ENCODE peak calls at places on chromosomes 11 and 22, in six cellular contexts. S, F, H, D, Q and K are unnamed samples.
A peak's percentile ranks its signal among the peaks of the same experiment; 100 is the strongest.

GRCh38 chr11:9808943-9809342 is 145.1 kb downstream of the SWAP70 start:
- DNase-seq in S (no peak), F (peak; percentile 58), H (no peak), D (no peak), Q (no peak), K (no peak)

GRCh38 chr22:17890892-17891291 is 116.6 kb upstream of the BID start:
- DNase-seq in S (no peak), F (no peak), H (no peak), D (no peak), Q (no peak), K (no peak)

GRCh38 chr11:81644239-81644840 is 1089.3 kb downstream of the FAM181B start:
- DNase-seq in S (peak; percentile 15), F (peak; percentile 46), H (no peak), D (peak; percentile 28), Q (no peak), K (no peak)

GRCh38 chr11:10304495-10305261 is at the start of gene ADM:
- DNase-seq in S (peak; percentile 34), F (peak; percentile 96), H (no peak), D (peak; percentile 84), Q (no peak), K (peak; percentile 85)

GRCh38 chr11:14673824-14674432 is 30.3 kb downstream of the PDE3B start:
- DNase-seq in S (no peak), F (no peak), H (no peak), D (no peak), Q (no peak), K (no peak)

GRCh38 chr22:41030891-41031290 is 61.5 kb upstream of the EP300 start:
- DNase-seq in S (no peak), F (peak; percentile 86), H (no peak), D (no peak), Q (no peak), K (no peak)

GRCh38 chr11:19929147-19929546 is 216.5 kb downstream of the NAV2 start:
- DNase-seq in S (no peak), F (peak; percentile 49), H (no peak), D (no peak), Q (no peak), K (peak; percentile 24)

GRCh38 chr11:76257040-76257730 is 50.9 kb upstream of the WNT11 start:
- DNase-seq in S (no peak), F (no peak), H (no peak), D (no peak), Q (no peak), K (no peak)

GRCh38 chr11:93085097-93085496 is 112.7 kb downstream of the SLC36A4 start:
- DNase-seq in S (no peak), F (peak; percentile 90), H (no peak), D (no peak), Q (no peak), K (peak; percentile 14)

GRCh38 chr22:24144056-24144455 is 37.2 kb upstream of the SUSD2 start:
- DNase-seq in S (no peak), F (no peak), H (no peak), D (no peak), Q (no peak), K (no peak)

GRCh38 chr11:2834893-2835767 is 50.4 kb downstream of the CDKN1C start:
- DNase-seq in S (no peak), F (no peak), H (no peak), D (no peak), Q (no peak), K (no peak)

GRCh38 chr11:12792590-12792989 is 118.4 kb downstream of the TEAD1 start:
- DNase-seq in S (no peak), F (peak; percentile 88), H (no peak), D (no peak), Q (no peak), K (no peak)

GRCh38 chr11:3195251-3196160 is 23.1 kb downstream of the MRGPRG start:
- DNase-seq in S (no peak), F (peak; percentile 20), H (no peak), D (peak; percentile 54), Q (no peak), K (no peak)

GRCh38 chr11:62855571-62856332 is 16.4 kb upstream of the WDR74 start:
- DNase-seq in S (peak; percentile 98), F (peak; percentile 99), H (peak; percentile 98), D (peak; percentile 98), Q (peak; percentile 96), K (peak; percentile 97)

GRCh38 chr11:123239371-123240150 is 44.5 kb upstream of the CLMP start:
- DNase-seq in S (no peak), F (peak; percentile 18), H (no peak), D (no peak), Q (no peak), K (no peak)